ENCODE peak calls at places on chromosomes 12 and 14, in four cellular contexts. M is endothelial cell; L is stimulated activated CD4-positive, alpha-beta T cell treated with anti-CD3 and anti-CD28 coated beads, Interleukin-4, amount 100 ng/mL, for 48 hours; U is NCI-H1105 treated with DMSO at 0.1 percent for 48 hours. D is an unnamed sample.

GRCh38 chr12:5694759-5695409 is 250.2 kb downstream of the ANO2 start:
- DNase-seq in L (no peak), M (no peak), U (no peak), D (no peak)

GRCh38 chr12:42394429-42394828 is 68.5 kb downstream of the PPHLN1 start:
- DNase-seq in L (no peak), U (no peak), M (no peak), D (no peak)

GRCh38 chr12:125614058-125614457 is 548.8 kb downstream of the AACS start:
- DNase-seq in U (no peak), L (no peak), M (no peak), D (no peak)

GRCh38 chr14:94364037-94364436 is 24.4 kb downstream of the SERPINA1 start:
- DNase-seq in U (no peak), M (no peak), L (no peak), D (no peak)

GRCh38 chr14:30882431-30882830 is 8.1 kb downstream of the COCH start:
- DNase-seq in M (no peak), U (no peak), L (no peak), D (no peak)

GRCh38 chr12:46264057-46264456 is 4.8 kb downstream of the SLC38A1 start:
- DNase-seq in M (no peak), L (no peak), U (no peak), D (no peak)

GRCh38 chr12:56880416-56881035 is 53.7 kb downstream of the SDR9C7 start:
- DNase-seq in L (no peak), U (no peak), M (no peak), D (no peak)

GRCh38 chr12:26361964-26362363 is 166.6 kb downstream of the SSPN start:
- DNase-seq in L (no peak), U (no peak), M (no peak), D (no peak)

GRCh38 chr12:71626768-71627167 is 36.9 kb downstream of the ZFC3H1 start:
- DNase-seq in U (no peak), M (no peak), L (no peak), D (no peak)

GRCh38 chr12:105992849-105993740 is 145.7 kb downstream of the NUAK1 start:
- DNase-seq in U (no peak), L (no peak), M (no peak), D (no peak)

GRCh38 chr14:39251547-39251946 is 17.8 kb downstream of the MIA2 start:
- DNase-seq in U (no peak), M (no peak), L (no peak), D (no peak)

GRCh38 chr14:61537567-61538463 is 157.5 kb upstream of the HIF1A start:
- DNase-seq in M (no peak), L (peak), U (peak), D (peak)

GRCh38 chr12:67354322-67354721 is 85.2 kb downstream of the CAND1 start:
- DNase-seq in L (no peak), M (no peak), U (no peak), D (no peak)

GRCh38 chr12:116202940-116203339 is 74.6 kb downstream of the MED13L start:
- DNase-seq in L (no peak), M (no peak), U (no peak), D (no peak)